ENCODE peak calls at places on chromosomes 16 and 17, in seven cellular contexts. I, N, O, R, B, S and V are unnamed samples.

GRCh38 chr16:83206426-83206825 is 579.7 kb downstream of the CDH13 start:
- DNase-seq in I (no peak), N (no peak), O (no peak), R (no peak), B (no peak), S (no peak), V (peak; percentile 18)

GRCh38 chr17:4033751-4034251 is 69.6 kb upstream of the ATP2A3 start:
- DNase-seq in I (no peak), N (no peak), O (no peak), R (no peak), B (peak; percentile 18), S (no peak), V (no peak)

GRCh38 chr16:84446086-84446485 is 58.4 kb downstream of the MEAK7 start:
- DNase-seq in I (no peak), N (no peak), O (no peak), R (peak; percentile 52), B (no peak), S (peak; percentile 12), V (no peak)

GRCh38 chr17:29251969-29252866 is 5.6 kb downstream of the CRYBA1 start:
- DNase-seq in I (no peak), N (no peak), O (no peak), R (peak; percentile 62), B (no peak), S (peak; percentile 63), V (peak; percentile 56)

GRCh38 chr17:80827646-80828643 is 163.7 kb upstream of the CHMP6 start:
- DNase-seq in I (no peak), N (peak; percentile 93), O (no peak), R (no peak), B (no peak), S (no peak), V (no peak)

GRCh38 chr16:70614208-70614951 is 32.0 kb upstream of the IL34 start:
- DNase-seq in I (no peak), N (peak; percentile 61), O (no peak), R (no peak), B (no peak), S (no peak), V (no peak)

GRCh38 chr17:32998111-32998892 is 6.7 kb downstream of the SPACA3 start:
- DNase-seq in I (peak; percentile 68), N (peak; percentile 98), O (peak; percentile 69), R (peak; percentile 68), B (peak; percentile 97), S (peak; percentile 67), V (peak; percentile 71)

GRCh38 chr16:54431041-54431996 is 144.7 kb upstream of the IRX3 start:
- DNase-seq in I (no peak), N (no peak), O (no peak), R (peak; percentile 23), B (no peak), S (no peak), V (peak; percentile 63)

GRCh38 chr17:80518392-80518791 is 26.2 kb upstream of the RPTOR start:
- DNase-seq in I (no peak), N (no peak), O (no peak), R (no peak), B (no peak), S (no peak), V (no peak)

GRCh38 chr16:7268182-7268581 is 64.5 kb upstream of the RBFOX1 start:
- DNase-seq in I (peak; percentile 18), N (peak; percentile 85), O (no peak), R (no peak), B (peak; percentile 46), S (no peak), V (no peak)

GRCh38 chr16:66287416-66287815 is 79.1 kb upstream of the CDH5 start:
- DNase-seq in I (no peak), N (peak; percentile 16), O (no peak), R (no peak), B (no peak), S (no peak), V (no peak)

GRCh38 chr17:33725675-33726271 is 432.7 kb upstream of the ASIC2 start:
- DNase-seq in I (peak; percentile 10), N (peak; percentile 94), O (peak; percentile 16), R (peak; percentile 14), B (peak; percentile 41), S (peak; percentile 34), V (peak; percentile 13)

GRCh38 chr16:11618107-11618717 is 31.5 kb upstream of the LITAF start:
- DNase-seq in I (no peak), N (no peak), O (no peak), R (no peak), B (no peak), S (no peak), V (no peak)

GRCh38 chr17:80252871-80253270 is 7.8 kb upstream of the RNF213 start:
- DNase-seq in I (no peak), N (peak; percentile 91), O (peak; percentile 40), R (no peak), B (peak; percentile 79), S (peak; percentile 20), V (no peak)

GRCh38 chr17:73650147-73650546 is 5.9 kb upstream of the SDK2 start:
- DNase-seq in I (no peak), N (peak; percentile 84), O (no peak), R (no peak), B (peak; percentile 58), S (no peak), V (no peak)

GRCh38 chr17:73071387-73071999 is 21.0 kb downstream of the SLC39A11 start:
- DNase-seq in I (no peak), N (no peak), O (no peak), R (peak; percentile 46), B (no peak), S (peak; percentile 41), V (peak; percentile 87)

GRCh38 chr17:74962622-74963394 is 9.8 kb downstream of the HID1 start:
- DNase-seq in I (no peak), N (no peak), O (no peak), R (no peak), B (no peak), S (no peak), V (no peak)

DNA sequence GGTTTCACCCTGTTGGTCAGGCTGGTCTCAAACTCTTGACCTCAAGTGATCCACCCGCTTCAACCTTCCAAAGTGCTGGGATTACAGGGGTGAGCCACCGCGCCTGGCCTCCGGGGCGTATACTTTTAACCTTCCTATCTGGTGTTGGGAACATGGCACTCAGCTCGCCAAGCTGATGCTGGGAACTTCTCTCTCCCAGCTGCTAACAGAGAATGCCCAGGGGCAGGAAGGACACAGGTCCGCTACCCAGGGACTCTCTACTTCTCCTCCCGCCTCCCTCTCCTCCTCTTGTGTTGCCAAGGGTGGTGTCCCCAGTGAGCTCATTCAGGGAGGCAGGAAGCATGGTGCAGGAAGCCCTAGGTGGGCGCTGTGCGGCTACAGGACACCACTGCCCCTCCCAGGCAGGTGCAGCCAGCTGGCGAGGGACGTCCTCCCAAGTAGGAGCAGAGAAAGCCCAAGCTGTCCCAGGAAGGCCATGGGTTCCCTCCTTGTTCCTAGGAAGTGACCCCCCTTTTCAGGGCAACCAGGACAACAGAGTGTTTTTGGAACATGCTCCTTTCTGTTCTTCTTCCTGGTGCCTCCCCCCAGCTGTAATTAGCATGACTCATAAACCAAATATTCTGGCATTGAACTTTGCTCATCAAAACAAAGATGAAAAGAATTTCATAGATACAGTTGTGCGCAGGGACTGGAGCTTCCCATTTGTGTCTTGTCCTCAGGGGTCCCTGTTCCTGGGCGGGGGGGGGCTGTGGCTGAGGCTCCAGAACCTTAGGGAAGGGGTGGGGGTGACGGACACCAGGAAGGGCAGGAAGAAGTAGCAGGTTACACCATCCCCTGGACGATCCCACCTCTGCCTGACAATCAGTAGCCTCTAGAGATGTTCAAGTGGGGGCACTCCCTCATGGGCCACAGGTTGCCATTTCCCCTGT is 2.6 kb downstream of the C1QTNF1 start:
- DNase-seq in I (no peak), N (peak; percentile 49), O (peak; percentile 63), R (peak; percentile 65), B (no peak), S (peak; percentile 84), V (peak; percentile 78)
- H3K4me3 ChIP-seq in I (peak overlapping the region; percentile 74), N (no peak overlapping the region), O (peak overlapping the region; percentile 81), R (no peak overlapping the region), B (no peak overlapping the region), S (peak overlapping the region; percentile 86), V (no peak overlapping the region)

DNA sequence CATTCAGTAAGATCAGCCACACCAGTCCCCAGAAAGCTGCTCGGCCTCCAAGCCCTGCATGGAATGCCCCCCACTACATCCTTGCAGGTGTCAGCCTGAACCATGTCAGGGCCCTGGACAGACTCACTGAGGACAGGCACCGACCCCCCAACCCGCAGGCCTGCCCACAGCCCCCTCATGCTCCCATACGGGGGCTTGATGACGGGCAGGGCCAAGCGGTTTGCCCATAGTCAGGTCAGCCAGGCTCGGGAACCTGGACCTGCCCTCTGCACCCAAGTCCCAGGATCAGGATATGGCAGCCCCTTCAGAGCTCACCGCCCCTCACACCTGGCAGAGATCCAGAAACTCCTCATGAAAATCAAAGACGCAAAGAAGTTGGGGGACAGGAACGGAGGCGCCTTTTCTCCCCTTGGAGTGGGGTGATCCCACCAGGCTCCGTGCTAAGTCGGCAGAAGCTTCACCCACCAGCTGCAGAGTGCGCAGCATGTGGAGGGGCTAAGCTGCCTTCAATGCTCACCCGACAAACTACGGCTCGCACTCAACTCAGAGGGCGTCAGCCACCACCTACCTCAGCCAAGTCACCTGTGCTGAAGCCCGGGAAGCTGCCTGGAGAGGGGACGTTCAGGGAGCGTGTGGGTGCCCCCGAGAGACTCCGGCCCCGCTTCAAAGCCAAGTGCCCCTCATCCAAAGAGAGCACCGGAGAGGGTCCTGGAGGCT is 26.5 kb downstream of the GNPTG start:
- DNase-seq in I (no peak), N (peak; percentile 62), O (no peak), R (no peak), B (no peak), S (no peak), V (no peak)
- H3K4me3 ChIP-seq in I (peak overlapping the region; percentile 64), N (peak overlapping the region; percentile 84), O (peak overlapping the region; percentile 68), R (peak overlapping the region; percentile 63), B (no peak overlapping the region), S (peak overlapping the region; percentile 50), V (peak overlapping the region; percentile 54)

GRCh38 chr17:68199837-68200688 is 47.8 kb upstream of the AMZ2 start:
- DNase-seq in I (no peak), N (no peak), O (no peak), R (peak; percentile 16), B (peak; percentile 23), S (no peak), V (no peak)
- H3K4me3 ChIP-seq in I (peak overlapping the region; percentile 49), N (peak overlapping the region; percentile 55), O (peak overlapping the region; percentile 68), R (peak overlapping the region; percentile 47), B (no peak overlapping the region), S (no peak overlapping the region), V (no peak overlapping the region)

GRCh38 chr16:64892843-64893242 is 229.0 kb downstream of the CDH11 start:
- DNase-seq in I (no peak), N (no peak), O (no peak), R (peak; percentile 64), B (no peak), S (peak; percentile 76), V (peak; percentile 95)

GRCh38 chr16:64893386-64893785 is 228.5 kb downstream of the CDH11 start:
- DNase-seq in I (peak; percentile 18), N (no peak), O (no peak), R (no peak), B (no peak), S (no peak), V (peak; percentile 69)

GRCh38 chr16:64900517-64900916 is 221.3 kb downstream of the CDH11 start:
- DNase-seq in I (no peak), N (no peak), O (no peak), R (no peak), B (no peak), S (no peak), V (no peak)

GRCh38 chr16:64900029-64900428 is 221.8 kb downstream of the CDH11 start:
- DNase-seq in I (no peak), N (no peak), O (no peak), R (no peak), B (no peak), S (no peak), V (no peak)

DNA sequence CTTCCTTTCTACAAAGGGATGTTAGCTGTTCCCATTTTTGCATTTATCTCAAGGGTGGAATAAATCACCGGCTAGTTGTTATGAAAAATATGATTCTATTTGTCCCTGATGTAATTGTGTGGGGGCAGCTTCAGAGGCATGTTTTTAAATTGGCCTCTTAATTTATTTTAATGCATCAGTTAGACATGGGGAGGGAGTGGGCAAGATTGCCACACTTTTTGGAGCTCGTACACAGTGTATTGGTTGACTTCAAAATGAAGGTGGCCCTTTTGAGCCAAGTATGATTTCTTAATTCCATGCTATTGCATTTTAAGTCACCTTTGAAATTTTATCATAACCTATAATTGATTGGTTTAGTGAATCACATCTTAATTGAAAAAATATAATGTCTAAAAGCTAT is 223.7 kb downstream of the CDH11 start:
- DNase-seq in I (no peak), N (no peak), O (no peak), R (no peak), B (no peak), S (no peak), V (no peak)
- H3K4me3 ChIP-seq in I (no peak overlapping the region), N (no peak overlapping the region), O (no peak overlapping the region), R (no peak overlapping the region), B (no peak overlapping the region), S (no peak overlapping the region), V (no peak overlapping the region)